ENCODE peak calls at places on chromosomes 3 and 15, in nine cellular contexts. Z, O, A, P, Q, D, U, R and H are unnamed samples.

GRCh38 chr15:66941231-66941711 is 124.1 kb upstream of the SMAD3 start:
- DNase-seq in Z (no peak), O (no peak), A (no peak), P (no peak), Q (no peak), D (no peak), U (no peak), R (no peak), H (no peak)

GRCh38 chr3:194661946-194662345 is 10.0 kb downstream of the LSG1 start:
- DNase-seq in Z (no peak), O (no peak), A (no peak), P (no peak), Q (no peak), D (no peak), U (no peak), R (no peak), H (no peak)

GRCh38 chr3:124032351-124032880 is 40.5 kb upstream of the ROPN1 start:
- DNase-seq in Z (no peak), O (peak), A (no peak), P (peak), Q (no peak), D (no peak), U (peak), R (peak), H (no peak)

GRCh38 chr3:71723452-71724170 is 1.6 kb downstream of the EIF4E3 start:
- DNase-seq in Z (no peak), O (no peak), A (no peak), P (no peak), Q (no peak), D (no peak), U (no peak), R (peak), H (no peak)

GRCh38 chr3:142857056-142857455 is 31.8 kb downstream of the PCOLCE2 start:
- DNase-seq in Z (no peak), O (peak), A (peak), P (peak), Q (no peak), D (peak), U (peak), R (no peak), H (no peak)

GRCh38 chr15:43969802-43970375 is 143.1 kb downstream of the WDR76 start:
- DNase-seq in Z (no peak), O (no peak), A (no peak), P (no peak), Q (no peak), D (no peak), U (no peak), R (no peak), H (no peak)

GRCh38 chr3:99777210-99777549 is 40.5 kb upstream of the CMSS1 start:
- DNase-seq in Z (no peak), O (no peak), A (no peak), P (peak), Q (no peak), D (no peak), U (no peak), R (no peak), H (no peak)

GRCh38 chr3:15794303-15794771 is 3.4 kb downstream of the ANKRD28 start:
- DNase-seq in Z (peak), O (no peak), A (peak), P (peak), Q (no peak), D (peak), U (no peak), R (no peak), H (no peak)

GRCh38 chr3:14172480-14172879 is 5.9 kb downstream of the XPC start:
- DNase-seq in Z (no peak), O (no peak), A (no peak), P (no peak), Q (no peak), D (no peak), U (no peak), R (no peak), H (no peak)

GRCh38 chr3:30693470-30694120 is 87.2 kb downstream of the TGFBR2 start:
- DNase-seq in Z (peak), O (peak), A (peak), P (peak), Q (peak), D (peak), U (peak), R (peak), H (no peak)

GRCh38 chr3:195829897-195830254 is 18.1 kb upstream of the MUC4 start:
- DNase-seq in Z (no peak), O (no peak), A (no peak), P (no peak), Q (no peak), D (no peak), U (no peak), R (no peak), H (no peak)

GRCh38 chr3:184336484-184337230 is 743 bp upstream of the FAM131A start:
- DNase-seq in Z (no peak), O (no peak), A (no peak), P (peak), Q (no peak), D (peak), U (peak), R (no peak), H (no peak)

GRCh38 chr15:82970696-82971095 is 15.3 kb upstream of the RAMAC start:
- DNase-seq in Z (no peak), O (no peak), A (no peak), P (no peak), Q (no peak), D (no peak), U (no peak), R (no peak), H (no peak)

GRCh38 chr15:66703540-66703941 is 1.5 kb downstream of the SMAD6 start:
- DNase-seq in Z (no peak), O (no peak), A (no peak), P (peak), Q (no peak), D (peak), U (no peak), R (no peak), H (no peak)